ENCODE peak calls at places on chromosomes 5 and 9, in six cellular contexts. K is thyroid gland, X is A549, E is A673, U is transverse colon, D is fibroblast of the aortic adventitia. R is an unnamed sample.

GRCh38 chr9:118281787-118282186 is 577.6 kb downstream of the TLR4 start:
- DNase-seq in K (no peak), X (no peak), E (no peak), U (no peak), D (no peak), R (no peak)

GRCh38 chr5:11252523-11252922 is 491.5 kb upstream of the DAP start:
- DNase-seq in K (no peak), X (no peak), E (no peak), U (no peak), D (no peak), R (no peak)

GRCh38 chr9:76567086-76567485 is 108.1 kb downstream of the GCNT1 start:
- DNase-seq in K (no peak), X (no peak), E (no peak), U (no peak), D (peak), R (peak)

GRCh38 chr9:100554935-100555401 is 22.9 kb upstream of the CAVIN4 start:
- DNase-seq in K (peak), X (no peak), E (no peak), U (no peak), D (peak), R (peak)

GRCh38 chr9:96376926-96377874 is 6.3 kb downstream of the SLC35D2 start:
- DNase-seq in K (peak), X (no peak), E (no peak), U (no peak), D (peak), R (peak)

GRCh38 chr9:35726876-35727438 is 5.0 kb downstream of the TLN1 start:
- DNase-seq in K (peak), X (no peak), E (no peak), U (peak), D (peak), R (peak)

GRCh38 chr5:82107277-82107676 is 135.5 kb downstream of the ATG10 start:
- DNase-seq in K (no peak), X (peak), E (peak), U (no peak), D (peak), R (peak)

GRCh38 chr5:65695162-65695755 is 26.6 kb downstream of the SGTB start:
- DNase-seq in K (no peak), X (no peak), E (no peak), U (no peak), D (no peak), R (no peak)

GRCh38 chr9:72909428-72909827 is 43.4 kb downstream of the ALDH1A1 start:
- DNase-seq in K (no peak), X (no peak), E (no peak), U (no peak), D (no peak), R (no peak)

GRCh38 chr9:94802795-94803194 is 76.3 kb downstream of the AOPEP start:
- DNase-seq in K (no peak), X (no peak), E (peak), U (no peak), D (no peak), R (peak)

GRCh38 chr9:87640385-87640795 is 85.5 kb upstream of the CTSL start:
- DNase-seq in K (peak), X (no peak), E (peak), U (no peak), D (peak), R (peak)

GRCh38 chr5:62538017-62538942 is 40.3 kb upstream of the LRRC70 start:
- DNase-seq in K (peak), X (no peak), E (peak), U (no peak), D (peak), R (peak)

GRCh38 chr9:137191245-137191644 is 2.8 kb downstream of the SSNA1 start:
- DNase-seq in K (no peak), X (no peak), E (no peak), U (no peak), D (no peak), R (no peak)

GRCh38 chr5:86199287-86199686 is 418.5 kb upstream of the COX7C start:
- DNase-seq in K (no peak), X (no peak), E (no peak), U (no peak), D (no peak), R (no peak)

GRCh38 chr9:112020680-112021596 is 124.3 kb downstream of the UGCG start:
- DNase-seq in K (no peak), X (peak), E (no peak), U (no peak), D (peak), R (peak)

GRCh38 chr9:126438757-126439401 is 112.2 kb downstream of the MVB12B start:
- DNase-seq in K (no peak), X (no peak), E (no peak), U (no peak), D (no peak), R (no peak)

GRCh38 chr9:123974471-123974870 is 37.1 kb upstream of the LHX2 start:
- DNase-seq in K (no peak), X (no peak), E (no peak), U (no peak), D (no peak), R (no peak)

DNA sequence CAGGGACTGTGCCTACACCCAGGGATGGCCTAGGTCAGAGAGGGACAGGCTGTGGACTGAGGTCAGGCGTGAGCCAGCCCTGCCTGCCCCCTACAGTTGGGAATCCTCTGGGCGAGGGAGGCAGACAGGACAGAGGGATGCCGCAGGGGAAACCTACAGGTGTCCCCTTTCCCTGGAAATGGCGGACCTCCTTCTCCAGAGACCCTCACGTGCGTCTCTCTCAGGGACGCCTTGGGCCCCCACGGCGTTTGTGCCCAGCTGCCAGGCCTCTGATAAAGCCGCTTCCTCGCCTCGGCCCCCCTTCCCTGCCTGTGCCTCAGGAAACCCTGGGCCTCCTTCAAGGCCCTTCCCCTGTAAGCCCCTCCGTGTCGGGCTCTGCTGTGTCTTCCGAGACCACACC is 129.3 kb downstream of the RXRA start:
- DNase-seq in K (no peak), X (no peak), E (no peak), U (no peak), D (no peak), R (no peak)
- TF ChIP-seq CTCF in K (no peak), X (no peak), E (no peak), U (no peak), D (no peak), R (peak)

DNA sequence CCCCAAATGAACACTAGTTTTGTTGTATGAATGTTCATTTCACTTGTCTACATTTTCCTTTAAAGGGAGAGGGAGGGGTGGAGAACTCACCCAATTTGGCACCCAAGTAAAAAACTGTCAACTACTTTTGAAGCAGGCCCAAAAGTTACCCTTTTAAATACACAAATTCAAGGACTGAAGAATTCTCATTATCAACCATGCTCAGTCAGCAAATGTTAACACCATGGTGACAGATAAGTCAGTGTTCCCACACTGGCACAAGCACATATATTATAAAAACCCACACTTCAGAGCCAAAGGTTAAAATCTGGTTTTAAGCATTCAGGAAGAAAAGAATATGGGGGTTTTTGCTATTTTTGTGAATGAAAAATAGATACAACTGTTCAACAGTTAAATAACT is 31.6 kb downstream of the CSNK1A1 start:
- DNase-seq in K (no peak), X (no peak), E (no peak), U (no peak), D (no peak), R (no peak)
- H3K4me3 ChIP-seq in K (no peak), X (no peak), E (no peak), U (no peak), D (no peak), R (no peak)

GRCh38 chr5:151520294-151520693 is 70.8 kb downstream of the FAT2 start:
- DNase-seq in K (no peak), X (no peak), E (no peak), U (no peak), D (no peak), R (no peak)
- TF ChIP-seq CTCF in K (no peak), X (no peak), E (no peak), U (no peak), D (no peak), R (no peak)

DNA sequence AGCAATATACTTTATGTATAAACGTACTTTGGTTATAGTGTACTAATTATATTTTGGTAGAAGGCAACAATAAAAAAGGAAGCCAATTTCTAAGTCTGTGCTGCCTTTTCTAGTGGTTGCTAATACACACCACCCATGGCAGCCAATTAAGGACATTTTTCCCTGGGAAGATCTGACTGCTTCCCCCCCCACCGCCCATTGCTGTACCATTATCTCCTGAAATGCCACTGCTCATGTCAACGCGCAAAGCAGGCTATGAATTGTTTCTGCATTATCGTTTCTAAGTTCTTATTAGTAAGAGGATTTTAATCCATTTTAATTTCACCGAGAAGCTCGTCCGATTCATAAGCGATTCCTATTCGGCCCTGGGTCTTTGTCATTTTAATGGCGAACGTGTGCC is 55.6 kb upstream of the SHC3 start:
- DNase-seq in K (no peak), X (no peak), E (no peak), U (no peak), D (no peak), R (no peak)
- H3K4me3 ChIP-seq in K (no peak), X (peak), E (peak), U (no peak), D (no peak), R (no peak)

GRCh38 chr5:93250431-93250830 is 330.6 kb downstream of the NR2F1-AS1 start:
- DNase-seq in K (no peak), X (no peak), E (no peak), U (no peak), D (peak), R (no peak)

GRCh38 chr5:93251347-93251746 is 329.7 kb downstream of the NR2F1-AS1 start:
- DNase-seq in K (no peak), X (no peak), E (no peak), U (no peak), D (no peak), R (no peak)

GRCh38 chr5:93249651-93250289 is 331.2 kb downstream of the NR2F1-AS1 start:
- DNase-seq in K (no peak), X (no peak), E (no peak), U (no peak), D (peak), R (peak)

GRCh38 chr5:93247126-93247525 is 333.9 kb downstream of the NR2F1-AS1 start:
- DNase-seq in K (no peak), X (no peak), E (no peak), U (no peak), D (no peak), R (no peak)

DNA sequence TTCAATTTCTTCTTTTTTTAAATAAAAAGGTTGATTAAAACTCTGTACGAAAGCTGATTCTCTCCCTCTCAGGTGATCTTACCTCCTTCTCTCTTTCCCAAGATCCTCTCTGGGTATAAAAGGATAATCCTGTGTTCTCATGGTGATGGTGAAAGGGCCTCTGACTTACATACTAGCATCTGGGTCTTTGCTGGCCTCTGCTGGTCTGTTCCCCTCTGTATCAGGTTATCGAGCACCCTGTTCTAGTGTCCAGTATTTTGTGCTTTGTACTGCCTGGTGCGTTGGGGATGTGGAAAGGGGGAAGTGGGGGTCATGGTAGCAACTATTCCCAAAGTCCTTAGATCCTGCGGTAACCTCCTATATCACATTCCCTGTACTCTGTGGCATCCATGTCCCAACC is 328.9 kb downstream of the NR2F1-AS1 start:
- DNase-seq in K (no peak), X (no peak), E (no peak), U (no peak), D (no peak), R (peak)
- TF ChIP-seq CTCF in K (no peak), X (no peak), E (no peak), U (no peak), D (no peak), R (peak)

DNA sequence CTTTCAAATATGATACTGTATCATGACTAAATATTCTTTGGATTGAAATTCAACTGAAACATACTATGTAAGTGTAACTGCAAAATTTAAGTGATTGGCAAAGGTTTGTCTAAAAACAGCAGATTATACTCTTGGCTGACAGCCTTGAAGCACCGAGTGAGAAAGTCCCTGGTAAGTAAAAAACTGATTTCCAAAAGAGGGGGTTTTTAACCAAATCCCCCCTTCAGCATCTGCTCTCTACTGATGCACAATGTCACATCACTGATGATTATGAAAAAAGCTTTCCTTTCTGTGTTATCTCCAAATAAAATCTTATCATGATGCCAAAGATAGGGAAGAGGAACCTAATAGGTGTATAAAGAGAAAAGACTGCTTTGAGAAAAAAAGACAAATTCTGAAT is 141.0 kb downstream of the MEF2C start:
- DNase-seq in K (no peak), X (no peak), E (no peak), U (no peak), D (no peak), R (no peak)
- H3K4me3 ChIP-seq in K (no peak), X (no peak), E (no peak), U (no peak), D (no peak), R (no peak)

GRCh38 chr5:6522983-6523382 is 74.3 kb downstream of the UBE2QL1 start:
- DNase-seq in K (no peak), X (no peak), E (no peak), U (no peak), D (no peak), R (no peak)

GRCh38 chr5:6525422-6525821 is 76.8 kb downstream of the UBE2QL1 start:
- DNase-seq in K (no peak), X (no peak), E (no peak), U (no peak), D (no peak), R (no peak)

GRCh38 chr5:6522337-6522736 is 73.7 kb downstream of the UBE2QL1 start:
- DNase-seq in K (no peak), X (no peak), E (no peak), U (no peak), D (no peak), R (no peak)

GRCh38 chr5:6527749-6528455 is 79.2 kb downstream of the UBE2QL1 start:
- DNase-seq in K (no peak), X (no peak), E (no peak), U (no peak), D (no peak), R (no peak)

DNA sequence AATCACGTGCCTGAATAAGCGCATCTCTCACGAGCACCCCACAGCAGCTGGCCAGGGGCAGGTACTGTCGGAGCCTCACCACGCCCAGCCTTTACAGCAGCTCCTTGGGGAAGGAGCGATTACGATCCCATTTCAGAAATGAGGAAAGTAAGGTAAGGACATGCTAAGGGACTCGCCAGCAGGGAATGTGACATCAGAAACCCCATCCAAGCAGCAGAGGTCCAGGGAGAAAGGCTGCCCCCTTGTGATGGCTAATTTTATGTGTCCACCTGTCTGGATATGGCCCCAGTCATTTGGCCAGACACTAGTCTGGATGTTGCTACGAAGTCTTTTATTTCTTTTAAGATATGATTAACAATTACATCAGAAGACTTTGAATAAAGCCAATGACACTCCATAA is 77.3 kb downstream of the UBE2QL1 start:
- DNase-seq in K (peak), X (peak), E (peak), U (no peak), D (no peak), R (peak)
- TF ChIP-seq CTCF in K (peak), X (peak), E (peak), U (no peak), D (peak), R (peak)

GRCh38 chr5:92513067-92513466 is 1068.0 kb downstream of the NR2F1-AS1 start:
- DNase-seq in K (no peak), X (no peak), E (no peak), U (no peak), D (no peak), R (peak)

GRCh38 chr5:92514901-92515300 is 1066.1 kb downstream of the NR2F1-AS1 start:
- DNase-seq in K (no peak), X (no peak), E (no peak), U (no peak), D (peak), R (no peak)

GRCh38 chr5:92519717-92520632 is 1061.0 kb downstream of the NR2F1-AS1 start:
- DNase-seq in K (no peak), X (no peak), E (no peak), U (no peak), D (peak), R (peak)

DNA sequence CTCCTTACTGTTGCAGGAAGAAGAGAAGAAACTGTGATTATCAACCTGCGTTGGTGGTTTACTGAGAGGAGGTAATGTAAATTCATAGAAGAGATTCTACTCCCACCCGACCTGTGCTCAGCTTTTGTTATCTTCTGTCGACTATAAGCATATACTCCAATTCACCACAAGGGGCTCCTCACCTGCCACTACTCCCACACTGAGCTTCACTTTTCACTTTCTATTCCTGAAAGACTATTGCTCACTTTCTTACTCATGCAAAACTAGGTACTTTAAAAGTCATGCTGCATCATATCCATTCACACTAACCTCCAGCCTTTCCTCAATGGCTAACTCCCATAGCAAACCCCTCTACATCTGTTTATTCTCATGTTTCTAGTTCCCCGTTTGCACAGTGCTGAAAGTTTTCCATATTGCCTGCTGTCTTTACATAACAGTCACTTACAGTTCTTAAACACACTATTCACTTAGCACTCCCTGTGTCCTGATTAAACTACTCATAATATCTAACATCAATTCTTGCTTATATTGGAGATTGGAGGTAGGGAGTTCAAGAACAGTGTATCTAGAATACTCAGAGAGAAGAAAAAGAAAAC is 1062.6 kb downstream of the NR2F1-AS1 start:
- DNase-seq in K (peak), X (peak), E (peak), U (no peak), D (peak), R (peak)
- H3K4me3 ChIP-seq in K (no peak), X (no peak), E (no peak), U (no peak), D (no peak), R (no peak)

DNA sequence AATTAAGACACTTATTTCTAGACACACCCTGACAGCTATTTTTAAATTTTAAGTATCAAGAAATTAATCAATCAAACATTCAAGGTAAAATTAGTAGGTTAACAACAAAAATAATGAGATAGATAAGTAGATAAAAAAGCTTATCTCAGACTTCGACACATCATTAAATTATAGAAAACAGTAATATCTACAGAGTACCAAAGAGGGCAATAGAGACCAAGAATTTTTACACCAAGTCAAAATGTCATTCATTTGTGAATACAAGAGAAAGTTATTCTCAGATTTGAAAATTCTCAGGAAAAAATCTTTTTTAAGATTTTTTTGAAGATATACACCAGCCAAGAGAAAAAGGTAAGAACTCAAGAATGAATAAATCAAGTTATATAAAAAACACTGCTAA is 445.6 kb downstream of the ACTL7B start:
- DNase-seq in K (no peak), X (no peak), E (no peak), U (no peak), D (no peak), R (no peak)
- TF ChIP-seq CTCF in K (no peak), X (no peak), E (no peak), U (no peak), D (no peak), R (no peak)

DNA sequence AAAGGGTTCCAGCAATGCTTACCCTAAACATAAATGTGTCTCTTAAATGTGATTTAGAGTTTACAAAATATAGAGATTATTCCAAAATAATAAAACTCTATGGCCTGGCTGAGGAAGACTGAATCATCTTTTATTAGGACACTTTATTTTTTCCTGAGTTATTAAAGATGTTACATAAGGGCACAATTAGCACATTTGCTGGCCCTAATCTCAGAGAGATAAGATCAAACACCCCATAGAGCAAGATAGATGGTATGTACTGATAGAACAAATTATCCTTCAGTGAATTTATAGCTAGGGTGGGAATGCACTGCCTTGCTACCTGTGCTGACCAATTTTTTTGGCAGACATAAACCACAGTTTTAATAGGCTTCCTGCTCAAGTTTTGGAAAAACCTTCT is 367.0 kb upstream of the MPDZ start:
- DNase-seq in K (no peak), X (no peak), E (peak), U (no peak), D (no peak), R (no peak)
- H3K4me3 ChIP-seq in K (no peak), X (no peak), E (no peak), U (no peak), D (no peak), R (no peak)